ENCODE peak calls at places on chromosomes 1 and 21, in ten cellular contexts. One of them, this sample, is unnamed.

GRCh38 chr21:42125571-42126544 is 54.7 kb downstream of the UMODL1 start:
- DNase-seq in activated T-cell treated with anti-CD3 and anti-CD28 coated beads, Interleukin-2, amount 50 U/mL, for 72 hours: peak
- DNase-seq in neural progenitor cell: peak
- DNase-seq in WTC11: peak
- DNase-seq in mucosa of gallbladder: no peak
- DNase-seq in G401: no peak
- DNase-seq in Peyer's patch: no peak
- DNase-seq in ovary: no peak
- DNase-seq in ELR: peak
- DNase-seq in CD4-positive, alpha-beta T cell: no peak
- DNase-seq in this sample: no peak

GRCh38 chr1:6401673-6402072 is 8.1 kb upstream of the ACOT7 start:
- DNase-seq in activated T-cell treated with anti-CD3 and anti-CD28 coated beads, Interleukin-2, amount 50 U/mL, for 72 hours: no peak
- DNase-seq in neural progenitor cell: no peak
- DNase-seq in WTC11: no peak
- DNase-seq in mucosa of gallbladder: no peak
- DNase-seq in G401: no peak
- DNase-seq in Peyer's patch: no peak
- DNase-seq in ovary: no peak
- DNase-seq in ELR: no peak
- DNase-seq in CD4-positive, alpha-beta T cell: no peak
- DNase-seq in this sample: no peak

GRCh38 chr1:27596261-27596660 is 7.7 kb downstream of the AHDC1 start:
- DNase-seq in activated T-cell treated with anti-CD3 and anti-CD28 coated beads, Interleukin-2, amount 50 U/mL, for 72 hours: no peak
- DNase-seq in neural progenitor cell: no peak
- DNase-seq in WTC11: no peak
- DNase-seq in mucosa of gallbladder: no peak
- DNase-seq in G401: no peak
- DNase-seq in Peyer's patch: no peak
- DNase-seq in ovary: peak
- DNase-seq in ELR: no peak
- DNase-seq in CD4-positive, alpha-beta T cell: no peak
- DNase-seq in this sample: no peak

GRCh38 chr21:43736224-43736883 is 17.4 kb downstream of the PDXK start:
- DNase-seq in activated T-cell treated with anti-CD3 and anti-CD28 coated beads, Interleukin-2, amount 50 U/mL, for 72 hours: no peak
- DNase-seq in neural progenitor cell: no peak
- DNase-seq in WTC11: no peak
- DNase-seq in mucosa of gallbladder: no peak
- DNase-seq in G401: no peak
- DNase-seq in Peyer's patch: no peak
- DNase-seq in ovary: no peak
- DNase-seq in ELR: peak
- DNase-seq in CD4-positive, alpha-beta T cell: no peak
- DNase-seq in this sample: no peak

GRCh38 chr1:193069748-193070394 is 10.5 kb downstream of the RO60 start:
- DNase-seq in activated T-cell treated with anti-CD3 and anti-CD28 coated beads, Interleukin-2, amount 50 U/mL, for 72 hours: no peak
- DNase-seq in neural progenitor cell: peak
- DNase-seq in WTC11: peak
- DNase-seq in mucosa of gallbladder: no peak
- DNase-seq in G401: no peak
- DNase-seq in Peyer's patch: no peak
- DNase-seq in ovary: no peak
- DNase-seq in ELR: peak
- DNase-seq in CD4-positive, alpha-beta T cell: no peak
- DNase-seq in this sample: no peak

GRCh38 chr1:19974822-19975416 is 4.5 kb downstream of the PLA2G2A start:
- DNase-seq in activated T-cell treated with anti-CD3 and anti-CD28 coated beads, Interleukin-2, amount 50 U/mL, for 72 hours: peak
- DNase-seq in neural progenitor cell: peak
- DNase-seq in WTC11: peak
- DNase-seq in mucosa of gallbladder: peak
- DNase-seq in G401: peak
- DNase-seq in Peyer's patch: peak
- DNase-seq in ovary: peak
- DNase-seq in ELR: peak
- DNase-seq in CD4-positive, alpha-beta T cell: no peak
- DNase-seq in this sample: no peak

GRCh38 chr1:147723691-147724323 is 36.6 kb downstream of the GJA5 start:
- DNase-seq in activated T-cell treated with anti-CD3 and anti-CD28 coated beads, Interleukin-2, amount 50 U/mL, for 72 hours: peak
- DNase-seq in neural progenitor cell: peak
- DNase-seq in WTC11: peak
- DNase-seq in mucosa of gallbladder: peak
- DNase-seq in G401: peak
- DNase-seq in Peyer's patch: peak
- DNase-seq in ovary: no peak
- DNase-seq in ELR: peak
- DNase-seq in CD4-positive, alpha-beta T cell: peak
- DNase-seq in this sample: no peak

GRCh38 chr1:203046984-203047630 is 20.8 kb downstream of the PPFIA4 start:
- DNase-seq in activated T-cell treated with anti-CD3 and anti-CD28 coated beads, Interleukin-2, amount 50 U/mL, for 72 hours: no peak
- DNase-seq in neural progenitor cell: no peak
- DNase-seq in WTC11: no peak
- DNase-seq in mucosa of gallbladder: no peak
- DNase-seq in G401: peak
- DNase-seq in Peyer's patch: no peak
- DNase-seq in ovary: no peak
- DNase-seq in ELR: peak
- DNase-seq in CD4-positive, alpha-beta T cell: no peak
- DNase-seq in this sample: no peak

GRCh38 chr1:212470059-212470458 is 37.3 kb downstream of the NENF start:
- DNase-seq in activated T-cell treated with anti-CD3 and anti-CD28 coated beads, Interleukin-2, amount 50 U/mL, for 72 hours: no peak
- DNase-seq in neural progenitor cell: no peak
- DNase-seq in WTC11: no peak
- DNase-seq in mucosa of gallbladder: peak
- DNase-seq in G401: peak
- DNase-seq in Peyer's patch: peak
- DNase-seq in ovary: peak
- DNase-seq in ELR: peak
- DNase-seq in CD4-positive, alpha-beta T cell: no peak
- DNase-seq in this sample: no peak

GRCh38 chr1:177448652-177449351 is 278.0 kb downstream of the BRINP2 start:
- DNase-seq in activated T-cell treated with anti-CD3 and anti-CD28 coated beads, Interleukin-2, amount 50 U/mL, for 72 hours: no peak
- DNase-seq in neural progenitor cell: no peak
- DNase-seq in WTC11: no peak
- DNase-seq in mucosa of gallbladder: no peak
- DNase-seq in G401: no peak
- DNase-seq in Peyer's patch: no peak
- DNase-seq in ovary: no peak
- DNase-seq in ELR: no peak
- DNase-seq in CD4-positive, alpha-beta T cell: no peak
- DNase-seq in this sample: no peak

GRCh38 chr1:79614762-79615161 is 608.2 kb upstream of the ADGRL4 start:
- DNase-seq in activated T-cell treated with anti-CD3 and anti-CD28 coated beads, Interleukin-2, amount 50 U/mL, for 72 hours: no peak
- DNase-seq in neural progenitor cell: no peak
- DNase-seq in WTC11: no peak
- DNase-seq in mucosa of gallbladder: no peak
- DNase-seq in G401: no peak
- DNase-seq in Peyer's patch: no peak
- DNase-seq in ovary: no peak
- DNase-seq in ELR: peak
- DNase-seq in CD4-positive, alpha-beta T cell: no peak
- DNase-seq in this sample: no peak

GRCh38 chr21:39348040-39348354 is 891 bp downstream of the HMGN1 start:
- DNase-seq in activated T-cell treated with anti-CD3 and anti-CD28 coated beads, Interleukin-2, amount 50 U/mL, for 72 hours: no peak
- DNase-seq in neural progenitor cell: no peak
- DNase-seq in WTC11: no peak
- DNase-seq in mucosa of gallbladder: peak
- DNase-seq in G401: no peak
- DNase-seq in Peyer's patch: no peak
- DNase-seq in ovary: no peak
- DNase-seq in ELR: peak
- DNase-seq in CD4-positive, alpha-beta T cell: no peak
- DNase-seq in this sample: no peak

GRCh38 chr1:221965252-221965651 is 223.4 kb upstream of the DUSP10 start:
- DNase-seq in activated T-cell treated with anti-CD3 and anti-CD28 coated beads, Interleukin-2, amount 50 U/mL, for 72 hours: no peak
- DNase-seq in neural progenitor cell: no peak
- DNase-seq in WTC11: no peak
- DNase-seq in mucosa of gallbladder: no peak
- DNase-seq in G401: no peak
- DNase-seq in Peyer's patch: no peak
- DNase-seq in ovary: no peak
- DNase-seq in ELR: no peak
- DNase-seq in CD4-positive, alpha-beta T cell: no peak
- DNase-seq in this sample: no peak

GRCh38 chr1:65958561-65959350 is 166.1 kb downstream of the PDE4B start:
- DNase-seq in activated T-cell treated with anti-CD3 and anti-CD28 coated beads, Interleukin-2, amount 50 U/mL, for 72 hours: peak
- DNase-seq in neural progenitor cell: peak
- DNase-seq in WTC11: no peak
- DNase-seq in mucosa of gallbladder: no peak
- DNase-seq in G401: peak
- DNase-seq in Peyer's patch: no peak
- DNase-seq in ovary: no peak
- DNase-seq in ELR: peak
- DNase-seq in CD4-positive, alpha-beta T cell: peak
- DNase-seq in this sample: no peak

GRCh38 chr1:179955318-179955638 is 668 bp downstream of the CEP350 start:
- DNase-seq in activated T-cell treated with anti-CD3 and anti-CD28 coated beads, Interleukin-2, amount 50 U/mL, for 72 hours: no peak
- DNase-seq in neural progenitor cell: no peak
- DNase-seq in WTC11: no peak
- DNase-seq in mucosa of gallbladder: no peak
- DNase-seq in G401: peak
- DNase-seq in Peyer's patch: no peak
- DNase-seq in ovary: no peak
- DNase-seq in ELR: peak
- DNase-seq in CD4-positive, alpha-beta T cell: no peak
- DNase-seq in this sample: no peak

GRCh38 chr21:36509966-36510742 is 30.2 kb upstream of the CLDN14 start:
- DNase-seq in activated T-cell treated with anti-CD3 and anti-CD28 coated beads, Interleukin-2, amount 50 U/mL, for 72 hours: no peak
- DNase-seq in neural progenitor cell: no peak
- DNase-seq in WTC11: no peak
- DNase-seq in mucosa of gallbladder: peak
- DNase-seq in G401: no peak
- DNase-seq in Peyer's patch: no peak
- DNase-seq in ovary: no peak
- DNase-seq in ELR: no peak
- DNase-seq in CD4-positive, alpha-beta T cell: no peak
- DNase-seq in this sample: no peak

GRCh38 chr1:44316231-44316759 is 38.8 kb downstream of the ERI3 start:
- DNase-seq in activated T-cell treated with anti-CD3 and anti-CD28 coated beads, Interleukin-2, amount 50 U/mL, for 72 hours: no peak
- DNase-seq in neural progenitor cell: peak
- DNase-seq in WTC11: no peak
- DNase-seq in mucosa of gallbladder: no peak
- DNase-seq in G401: no peak
- DNase-seq in Peyer's patch: no peak
- DNase-seq in ovary: no peak
- DNase-seq in ELR: no peak
- DNase-seq in CD4-positive, alpha-beta T cell: no peak
- DNase-seq in this sample: no peak

GRCh38 chr1:207393610-207394009 is 60.5 kb upstream of the CR2 start:
- DNase-seq in activated T-cell treated with anti-CD3 and anti-CD28 coated beads, Interleukin-2, amount 50 U/mL, for 72 hours: no peak
- DNase-seq in neural progenitor cell: no peak
- DNase-seq in WTC11: no peak
- DNase-seq in mucosa of gallbladder: peak
- DNase-seq in G401: no peak
- DNase-seq in Peyer's patch: no peak
- DNase-seq in ovary: no peak
- DNase-seq in ELR: peak
- DNase-seq in CD4-positive, alpha-beta T cell: no peak
- DNase-seq in this sample: no peak

GRCh38 chr21:29105218-29105617 is 25.2 kb upstream of the MAP3K7CL start:
- DNase-seq in activated T-cell treated with anti-CD3 and anti-CD28 coated beads, Interleukin-2, amount 50 U/mL, for 72 hours: no peak
- DNase-seq in neural progenitor cell: no peak
- DNase-seq in WTC11: no peak
- DNase-seq in mucosa of gallbladder: peak
- DNase-seq in G401: no peak
- DNase-seq in Peyer's patch: peak
- DNase-seq in ovary: no peak
- DNase-seq in ELR: peak
- DNase-seq in CD4-positive, alpha-beta T cell: no peak
- DNase-seq in this sample: no peak

GRCh38 chr1:81806432-81806770 is 5.7 kb downstream of the ADGRL2 start:
- DNase-seq in activated T-cell treated with anti-CD3 and anti-CD28 coated beads, Interleukin-2, amount 50 U/mL, for 72 hours: no peak
- DNase-seq in neural progenitor cell: no peak
- DNase-seq in WTC11: no peak
- DNase-seq in mucosa of gallbladder: no peak
- DNase-seq in G401: no peak
- DNase-seq in Peyer's patch: no peak
- DNase-seq in ovary: no peak
- DNase-seq in ELR: no peak
- DNase-seq in CD4-positive, alpha-beta T cell: no peak
- DNase-seq in this sample: no peak